ENCODE peak calls at places on chromosomes 2 and 18, in seven cellular contexts. K is spleen, R is LoVo, S is AG09309, G is psoas muscle, Y is HFF-Myc, B is body of pancreas. D is an unnamed sample.

GRCh38 chr2:74872310-74872923 is 38.5 kb downstream of the HK2 start:
- DNase-seq in K (no peak), R (no peak), S (no peak), G (no peak), Y (no peak), B (no peak), D (no peak)

GRCh38 chr2:109722026-109722425 is 72.1 kb upstream of the RGPD5 start:
- DNase-seq in K (no peak), R (no peak), S (no peak), G (no peak), Y (no peak), B (peak), D (no peak)

GRCh38 chr2:9252002-9252357 is 45.4 kb downstream of the ASAP2 start:
- DNase-seq in K (no peak), R (no peak), S (no peak), G (no peak), Y (no peak), B (no peak), D (no peak)

GRCh38 chr2:134217316-134217715 is 36.6 kb upstream of the MGAT5 start:
- DNase-seq in K (no peak), R (no peak), S (no peak), G (no peak), Y (no peak), B (no peak), D (no peak)

GRCh38 chr2:174334781-174335604 is at the start of gene SP9:
- DNase-seq in K (no peak), R (no peak), S (peak), G (no peak), Y (no peak), B (no peak), D (no peak)

GRCh38 chr2:106851475-106851874 is 34.5 kb downstream of the ST6GAL2 start:
- DNase-seq in K (no peak), R (no peak), S (no peak), G (no peak), Y (no peak), B (no peak), D (no peak)

GRCh38 chr2:18987592-18988073 is 370.8 kb downstream of the OSR1 start:
- DNase-seq in K (no peak), R (peak), S (peak), G (peak), Y (peak), B (peak), D (peak)

GRCh38 chr18:8996771-8997432 is 105.6 kb upstream of the NDUFV2 start:
- DNase-seq in K (no peak), R (no peak), S (no peak), G (no peak), Y (no peak), B (no peak), D (no peak)

GRCh38 chr2:8692783-8693768 is 11.2 kb downstream of the ID2 start:
- DNase-seq in K (no peak), R (peak), S (no peak), G (no peak), Y (no peak), B (peak), D (no peak)

GRCh38 chr18:22467760-22468553 is 50.2 kb upstream of the CTAGE1 start:
- DNase-seq in K (no peak), R (peak), S (peak), G (no peak), Y (peak), B (no peak), D (no peak)

GRCh38 chr2:239046822-239047221 is 198.9 kb downstream of the TWIST2 start:
- DNase-seq in K (peak), R (no peak), S (no peak), G (no peak), Y (no peak), B (no peak), D (no peak)

GRCh38 chr18:8706545-8706980 is 1.2 kb downstream of the MTCL1 start:
- DNase-seq in K (peak), R (no peak), S (no peak), G (no peak), Y (no peak), B (peak), D (no peak)

GRCh38 chr2:32812316-32812715 is 134.4 kb upstream of the LTBP1 start:
- DNase-seq in K (no peak), R (no peak), S (no peak), G (no peak), Y (no peak), B (no peak), D (no peak)

GRCh38 chr2:219632758-219633101 is 5.3 kb downstream of the SLC4A3 start:
- DNase-seq in K (peak), R (no peak), S (no peak), G (no peak), Y (no peak), B (no peak), D (no peak)